ENCODE peak calls at places on chromosomes 4 and X, in eight cellular contexts. One of them, this sample, is unnamed.

GRCh38 chr4:8241895-8242696 is 27.5 kb upstream of the HTRA3 start:
- DNase-seq in renal cortical epithelial cell: peak
- DNase-seq in endothelial cell: peak
- DNase-seq in NCI-H146: peak
- DNase-seq in GM10248: peak
- DNase-seq in choroid plexus epithelial cell: peak
- DNase-seq in fibroblast of mammary gland: peak
- DNase-seq in SJCRH30: peak
- DNase-seq in this sample: peak

GRCh38 chrX:38151426-38151825 is 69.2 kb downstream of the SRPX start:
- DNase-seq in GM10248: no peak
- DNase-seq in choroid plexus epithelial cell: peak
- DNase-seq in endothelial cell: no peak
- DNase-seq in fibroblast of mammary gland: no peak
- DNase-seq in renal cortical epithelial cell: peak
- DNase-seq in NCI-H146: no peak
- DNase-seq in SJCRH30: peak
- DNase-seq in this sample: no peak

GRCh38 chr4:8369426-8370105 is 71.0 kb downstream of the ACOX3 start:
- DNase-seq in GM10248: no peak
- DNase-seq in endothelial cell: no peak
- DNase-seq in choroid plexus epithelial cell: no peak
- DNase-seq in NCI-H146: no peak
- DNase-seq in SJCRH30: no peak
- DNase-seq in renal cortical epithelial cell: no peak
- DNase-seq in fibroblast of mammary gland: no peak
- DNase-seq in this sample: no peak

GRCh38 chr4:104901438-104901837 is 245.2 kb upstream of the TET2 start:
- DNase-seq in renal cortical epithelial cell: peak
- DNase-seq in fibroblast of mammary gland: no peak
- DNase-seq in NCI-H146: peak
- DNase-seq in choroid plexus epithelial cell: peak
- DNase-seq in GM10248: no peak
- DNase-seq in endothelial cell: no peak
- DNase-seq in SJCRH30: no peak
- DNase-seq in this sample: no peak

GRCh38 chrX:152658302-152658701 is 20.6 kb downstream of the GABRQ start:
- DNase-seq in choroid plexus epithelial cell: no peak
- DNase-seq in GM10248: no peak
- DNase-seq in renal cortical epithelial cell: no peak
- DNase-seq in fibroblast of mammary gland: no peak
- DNase-seq in NCI-H146: no peak
- DNase-seq in SJCRH30: no peak
- DNase-seq in endothelial cell: peak
- DNase-seq in this sample: no peak

GRCh38 chr4:55887594-55887993 is 34.1 kb downstream of the EXOC1 start:
- DNase-seq in NCI-H146: no peak
- DNase-seq in renal cortical epithelial cell: no peak
- DNase-seq in endothelial cell: no peak
- DNase-seq in GM10248: no peak
- DNase-seq in choroid plexus epithelial cell: no peak
- DNase-seq in SJCRH30: no peak
- DNase-seq in fibroblast of mammary gland: no peak
- DNase-seq in this sample: no peak

GRCh38 chr4:2415881-2416563 is 2.4 kb downstream of the ZFYVE28 start:
- DNase-seq in renal cortical epithelial cell: no peak
- DNase-seq in SJCRH30: no peak
- DNase-seq in choroid plexus epithelial cell: no peak
- DNase-seq in endothelial cell: no peak
- DNase-seq in fibroblast of mammary gland: no peak
- DNase-seq in GM10248: no peak
- DNase-seq in NCI-H146: no peak
- DNase-seq in this sample: no peak

GRCh38 chrX:151458824-151459223 is 61.8 kb downstream of the VMA21 start:
- DNase-seq in endothelial cell: no peak
- DNase-seq in fibroblast of mammary gland: no peak
- DNase-seq in renal cortical epithelial cell: no peak
- DNase-seq in SJCRH30: no peak
- DNase-seq in GM10248: no peak
- DNase-seq in NCI-H146: no peak
- DNase-seq in choroid plexus epithelial cell: peak
- DNase-seq in this sample: no peak

GRCh38 chr4:7857238-7857701 is 82.4 kb downstream of the AFAP1 start:
- DNase-seq in NCI-H146: no peak
- DNase-seq in choroid plexus epithelial cell: peak
- DNase-seq in SJCRH30: no peak
- DNase-seq in GM10248: peak
- DNase-seq in endothelial cell: no peak
- DNase-seq in fibroblast of mammary gland: peak
- DNase-seq in renal cortical epithelial cell: no peak
- DNase-seq in this sample: no peak

GRCh38 chrX:123399709-123400108 is 215.6 kb downstream of the GRIA3 start:
- DNase-seq in SJCRH30: no peak
- DNase-seq in GM10248: no peak
- DNase-seq in endothelial cell: no peak
- DNase-seq in renal cortical epithelial cell: no peak
- DNase-seq in fibroblast of mammary gland: peak
- DNase-seq in NCI-H146: no peak
- DNase-seq in choroid plexus epithelial cell: no peak
- DNase-seq in this sample: no peak

GRCh38 chr4:76526585-76526990 is 91.6 kb downstream of the SHROOM3 start:
- DNase-seq in SJCRH30: no peak
- DNase-seq in fibroblast of mammary gland: no peak
- DNase-seq in GM10248: no peak
- DNase-seq in choroid plexus epithelial cell: peak
- DNase-seq in endothelial cell: no peak
- DNase-seq in renal cortical epithelial cell: peak
- DNase-seq in NCI-H146: peak
- DNase-seq in this sample: peak

GRCh38 chr4:118814901-118815300 is 21.0 kb downstream of the SEC24D start:
- DNase-seq in SJCRH30: no peak
- DNase-seq in renal cortical epithelial cell: no peak
- DNase-seq in endothelial cell: no peak
- DNase-seq in GM10248: no peak
- DNase-seq in choroid plexus epithelial cell: no peak
- DNase-seq in NCI-H146: no peak
- DNase-seq in fibroblast of mammary gland: no peak
- DNase-seq in this sample: no peak

GRCh38 chrX:102651968-102652744 is 873 bp downstream of the GPRASP1 start:
- DNase-seq in NCI-H146: peak
- DNase-seq in fibroblast of mammary gland: peak
- DNase-seq in SJCRH30: no peak
- DNase-seq in choroid plexus epithelial cell: peak
- DNase-seq in GM10248: peak
- DNase-seq in renal cortical epithelial cell: peak
- DNase-seq in endothelial cell: peak
- DNase-seq in this sample: no peak

GRCh38 chrX:57772637-57773036 is 92.6 kb upstream of the NLRP2B start:
- DNase-seq in NCI-H146: no peak
- DNase-seq in choroid plexus epithelial cell: no peak
- DNase-seq in endothelial cell: no peak
- DNase-seq in SJCRH30: peak
- DNase-seq in renal cortical epithelial cell: no peak
- DNase-seq in GM10248: no peak
- DNase-seq in fibroblast of mammary gland: no peak
- DNase-seq in this sample: no peak

GRCh38 chr4:80423553-80424224 is 88.2 kb downstream of the CFAP299 start:
- DNase-seq in choroid plexus epithelial cell: no peak
- DNase-seq in SJCRH30: no peak
- DNase-seq in endothelial cell: no peak
- DNase-seq in GM10248: no peak
- DNase-seq in renal cortical epithelial cell: peak
- DNase-seq in fibroblast of mammary gland: no peak
- DNase-seq in NCI-H146: no peak
- DNase-seq in this sample: no peak

GRCh38 chr4:140726776-140727500 is 29.2 kb downstream of the TBC1D9 start:
- DNase-seq in choroid plexus epithelial cell: peak
- DNase-seq in NCI-H146: no peak
- DNase-seq in endothelial cell: no peak
- DNase-seq in renal cortical epithelial cell: no peak
- DNase-seq in SJCRH30: no peak
- DNase-seq in fibroblast of mammary gland: peak
- DNase-seq in GM10248: no peak
- DNase-seq in this sample: no peak

GRCh38 chrX:111376897-111377601 is 34.9 kb downstream of the DCX start:
- DNase-seq in NCI-H146: peak
- DNase-seq in endothelial cell: no peak
- DNase-seq in SJCRH30: peak
- DNase-seq in choroid plexus epithelial cell: no peak
- DNase-seq in GM10248: no peak
- DNase-seq in renal cortical epithelial cell: no peak
- DNase-seq in fibroblast of mammary gland: no peak
- DNase-seq in this sample: no peak

GRCh38 chrX:27884654-27885053 is 76.9 kb downstream of the MAGEB10 start:
- DNase-seq in fibroblast of mammary gland: no peak
- DNase-seq in renal cortical epithelial cell: no peak
- DNase-seq in SJCRH30: no peak
- DNase-seq in endothelial cell: no peak
- DNase-seq in NCI-H146: no peak
- DNase-seq in choroid plexus epithelial cell: no peak
- DNase-seq in GM10248: no peak
- DNase-seq in this sample: no peak

GRCh38 chrX:71017396-71017939 is 50.7 kb downstream of the SNX12 start:
- DNase-seq in renal cortical epithelial cell: no peak
- DNase-seq in GM10248: no peak
- DNase-seq in NCI-H146: no peak
- DNase-seq in endothelial cell: no peak
- DNase-seq in choroid plexus epithelial cell: peak
- DNase-seq in fibroblast of mammary gland: no peak
- DNase-seq in SJCRH30: peak
- DNase-seq in this sample: no peak

GRCh38 chr4:929970-930625 is 2.0 kb downstream of the GAK start:
- DNase-seq in SJCRH30: no peak
- DNase-seq in fibroblast of mammary gland: peak
- DNase-seq in renal cortical epithelial cell: peak
- DNase-seq in choroid plexus epithelial cell: peak
- DNase-seq in endothelial cell: no peak
- DNase-seq in GM10248: no peak
- DNase-seq in NCI-H146: no peak
- DNase-seq in this sample: no peak

GRCh38 chr4:1043658-1044468 is 32.4 kb downstream of the FGFRL1 start:
- DNase-seq in NCI-H146: no peak
- DNase-seq in choroid plexus epithelial cell: peak
- DNase-seq in endothelial cell: no peak
- DNase-seq in renal cortical epithelial cell: peak
- DNase-seq in fibroblast of mammary gland: peak
- DNase-seq in GM10248: no peak
- DNase-seq in SJCRH30: peak
- DNase-seq in this sample: peak

GRCh38 chrX:105282077-105282476 is 61.6 kb upstream of the TEX13A start:
- DNase-seq in GM10248: no peak
- DNase-seq in SJCRH30: no peak
- DNase-seq in fibroblast of mammary gland: peak
- DNase-seq in NCI-H146: no peak
- DNase-seq in endothelial cell: no peak
- DNase-seq in choroid plexus epithelial cell: no peak
- DNase-seq in renal cortical epithelial cell: peak
- DNase-seq in this sample: no peak

GRCh38 chrX:14080031-14080430 is 50.3 kb upstream of the GEMIN8 start:
- DNase-seq in endothelial cell: no peak
- DNase-seq in choroid plexus epithelial cell: no peak
- DNase-seq in GM10248: no peak
- DNase-seq in fibroblast of mammary gland: no peak
- DNase-seq in SJCRH30: no peak
- DNase-seq in renal cortical epithelial cell: no peak
- DNase-seq in NCI-H146: no peak
- DNase-seq in this sample: no peak

GRCh38 chr4:176339936-176340761 is 20.4 kb downstream of the SPCS3 start:
- DNase-seq in renal cortical epithelial cell: peak
- DNase-seq in SJCRH30: no peak
- DNase-seq in endothelial cell: no peak
- DNase-seq in GM10248: no peak
- DNase-seq in NCI-H146: no peak
- DNase-seq in fibroblast of mammary gland: peak
- DNase-seq in choroid plexus epithelial cell: no peak
- DNase-seq in this sample: no peak

GRCh38 chr4:166128452-166128851 is 255.4 kb downstream of the TLL1 start:
- DNase-seq in endothelial cell: no peak
- DNase-seq in NCI-H146: no peak
- DNase-seq in GM10248: no peak
- DNase-seq in fibroblast of mammary gland: peak
- DNase-seq in choroid plexus epithelial cell: peak
- DNase-seq in SJCRH30: no peak
- DNase-seq in renal cortical epithelial cell: peak
- DNase-seq in this sample: no peak

GRCh38 chr4:125952631-125953030 is 637.9 kb downstream of the FAT4 start:
- DNase-seq in GM10248: no peak
- DNase-seq in NCI-H146: no peak
- DNase-seq in renal cortical epithelial cell: no peak
- DNase-seq in endothelial cell: no peak
- DNase-seq in choroid plexus epithelial cell: no peak
- DNase-seq in fibroblast of mammary gland: no peak
- DNase-seq in SJCRH30: no peak
- DNase-seq in this sample: no peak

GRCh38 chr4:109313168-109314133 is 11.0 kb upstream of the COL25A1 start:
- DNase-seq in GM10248: no peak
- DNase-seq in choroid plexus epithelial cell: peak
- DNase-seq in NCI-H146: no peak
- DNase-seq in endothelial cell: no peak
- DNase-seq in fibroblast of mammary gland: no peak
- DNase-seq in renal cortical epithelial cell: no peak
- DNase-seq in SJCRH30: no peak
- DNase-seq in this sample: no peak

GRCh38 chr4:124970011-124970410 is 257.5 kb upstream of the ANKRD50 start:
- DNase-seq in GM10248: no peak
- DNase-seq in SJCRH30: no peak
- DNase-seq in renal cortical epithelial cell: peak
- DNase-seq in choroid plexus epithelial cell: peak
- DNase-seq in endothelial cell: no peak
- DNase-seq in NCI-H146: no peak
- DNase-seq in fibroblast of mammary gland: peak
- DNase-seq in this sample: no peak

GRCh38 chr4:23945521-23946017 is 55.7 kb upstream of the PPARGC1A start:
- DNase-seq in endothelial cell: no peak
- DNase-seq in SJCRH30: peak
- DNase-seq in GM10248: no peak
- DNase-seq in NCI-H146: no peak
- DNase-seq in fibroblast of mammary gland: peak
- DNase-seq in renal cortical epithelial cell: peak
- DNase-seq in choroid plexus epithelial cell: peak
- DNase-seq in this sample: no peak

GRCh38 chrX:3252744-3253143 is 93.7 kb downstream of the MXRA5 start:
- DNase-seq in fibroblast of mammary gland: peak
- DNase-seq in choroid plexus epithelial cell: no peak
- DNase-seq in endothelial cell: no peak
- DNase-seq in renal cortical epithelial cell: no peak
- DNase-seq in SJCRH30: no peak
- DNase-seq in GM10248: no peak
- DNase-seq in NCI-H146: no peak
- DNase-seq in this sample: no peak

GRCh38 chrX:134734343-134735001 is 76.2 kb upstream of the PLAC1 start:
- DNase-seq in renal cortical epithelial cell: no peak
- DNase-seq in endothelial cell: no peak
- DNase-seq in NCI-H146: no peak
- DNase-seq in choroid plexus epithelial cell: no peak
- DNase-seq in fibroblast of mammary gland: peak
- DNase-seq in GM10248: no peak
- DNase-seq in SJCRH30: peak
- DNase-seq in this sample: no peak

GRCh38 chrX:26631385-26631784 is 415.4 kb downstream of the MAGEB5 start:
- DNase-seq in SJCRH30: no peak
- DNase-seq in fibroblast of mammary gland: no peak
- DNase-seq in renal cortical epithelial cell: no peak
- DNase-seq in endothelial cell: no peak
- DNase-seq in NCI-H146: no peak
- DNase-seq in choroid plexus epithelial cell: no peak
- DNase-seq in GM10248: no peak
- DNase-seq in this sample: no peak

This sample was measured in Caco-2.